ENCODE peak calls at places on chromosomes 16 and 17, in five cellular contexts. R, J, S, P and Y are unnamed samples.
A peak's percentile ranks its signal among the peaks of the same experiment; 100 is the strongest.

GRCh38 chr17:59401274-59401673 is 69.8 kb downstream of the YPEL2 start:
- DNase-seq in R (no peak), J (no peak), S (no peak), P (no peak), Y (no peak)

GRCh38 chr16:75494696-75495601 is at the start of gene CHST6:
- DNase-seq in R (no peak), J (peak; percentile 45), S (no peak), P (no peak), Y (no peak)

GRCh38 chr17:75472119-75472518 is 15.7 kb downstream of the TMEM94 start:
- DNase-seq in R (no peak), J (peak; percentile 33), S (no peak), P (no peak), Y (no peak)

GRCh38 chr16:87864331-87864989 is 4.8 kb downstream of the SLC7A5 start:
- DNase-seq in R (no peak), J (no peak), S (no peak), P (no peak), Y (peak; percentile 58)

GRCh38 chr16:82755570-82756282 is 129.0 kb downstream of the CDH13 start:
- DNase-seq in R (no peak), J (no peak), S (no peak), P (no peak), Y (no peak)

GRCh38 chr16:68778551-68779231 is 41.6 kb downstream of the CDH1 start:
- DNase-seq in R (no peak), J (peak; percentile 74), S (no peak), P (no peak), Y (no peak)

GRCh38 chr17:59699218-59699617 is 8.0 kb downstream of the PTRH2 start:
- DNase-seq in R (no peak), J (no peak), S (no peak), P (no peak), Y (no peak)

GRCh38 chr16:1152651-1153259 is at the start of gene CACNA1H:
- DNase-seq in R (no peak), J (no peak), S (no peak), P (no peak), Y (no peak)

GRCh38 chr16:24463196-24463945 is 76.0 kb upstream of the RBBP6 start:
- DNase-seq in R (no peak), J (no peak), S (no peak), P (no peak), Y (no peak)

GRCh38 chr17:2957631-2958286 is 105.6 kb downstream of the OR1D5 start:
- DNase-seq in R (peak; percentile 40), J (no peak), S (no peak), P (no peak), Y (no peak)

GRCh38 chr16:81335669-81336068 is 20.9 kb downstream of the GAN start:
- DNase-seq in R (no peak), J (no peak), S (no peak), P (no peak), Y (no peak)

GRCh38 chr16:68444058-68444657 is 4.2 kb downstream of the SMPD3 start:
- DNase-seq in R (no peak), J (peak; percentile 20), S (no peak), P (no peak), Y (no peak)

GRCh38 chr17:65277576-65277975 is 140.4 kb downstream of the RGS9 start:
- DNase-seq in R (no peak), J (no peak), S (no peak), P (no peak), Y (no peak)

GRCh38 chr16:26963109-26963508 is 103.6 kb upstream of the C16orf82 start:
- DNase-seq in R (no peak), J (no peak), S (no peak), P (peak; percentile 8), Y (no peak)
- TF ChIP-seq CTCF in R (peak; percentile 7), J (no peak), S (no peak), P (peak; percentile 53), Y (peak; percentile 53)

GRCh38 chr16:51759329-51759728 is 608.3 kb upstream of the SALL1 start:
- DNase-seq in R (no peak), J (no peak), S (no peak), P (no peak), Y (no peak)

GRCh38 chr16:51757921-51758479 is 606.9 kb upstream of the SALL1 start:
- DNase-seq in R (no peak), J (no peak), S (no peak), P (no peak), Y (no peak)

GRCh38 chr16:51755039-51755501 is 604.0 kb upstream of the SALL1 start:
- DNase-seq in R (no peak), J (peak; percentile 0), S (no peak), P (no peak), Y (no peak)

GRCh38 chr16:51757124-51757470 is 606.0 kb upstream of the SALL1 start:
- DNase-seq in R (no peak), J (no peak), S (no peak), P (no peak), Y (no peak)

DNA sequence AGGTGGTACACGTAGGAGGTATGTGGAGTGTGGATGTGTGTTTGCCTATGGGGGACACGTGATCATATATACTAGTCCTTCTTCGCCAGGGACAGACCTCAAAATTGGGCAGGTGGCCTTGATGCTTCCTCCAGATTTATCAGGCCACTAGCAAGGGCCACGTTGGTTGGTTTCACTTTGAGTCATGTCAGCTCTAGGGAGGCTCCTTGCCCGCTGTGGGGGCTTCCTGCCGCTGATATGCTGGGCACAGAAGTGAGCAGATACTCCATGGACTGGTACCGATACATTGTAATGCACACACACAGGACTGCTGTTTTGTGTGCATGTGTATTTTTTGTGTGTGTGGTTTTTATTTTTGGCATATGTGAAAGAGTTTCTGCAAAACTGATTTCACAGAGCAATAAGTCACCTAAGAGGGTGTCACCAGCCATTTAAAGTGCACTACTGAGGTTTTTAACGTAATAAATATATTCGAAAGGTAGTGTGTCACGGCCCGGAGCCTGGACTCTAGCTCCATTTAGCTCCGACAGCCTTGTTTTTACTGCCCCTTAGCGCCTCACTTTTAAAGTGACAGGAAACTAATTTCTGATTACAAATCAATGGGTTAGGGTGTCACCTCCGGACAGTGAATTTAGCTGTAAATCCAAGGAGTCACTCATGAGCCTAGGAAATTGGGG is 605.5 kb upstream of the SALL1 start:
- DNase-seq in R (no peak), J (no peak), S (no peak), P (no peak), Y (no peak)
- H3K4me3 ChIP-seq in R (no peak overlapping the region), J (no peak overlapping the region), S (no peak overlapping the region), P (no peak overlapping the region), Y (peak overlapping the region; percentile 35)

GRCh38 chr17:50428831-50429424 is 2.9 kb downstream of the ACSF2 start:
- DNase-seq in R (no peak), J (peak; percentile 95), S (no peak), P (no peak), Y (no peak)

GRCh38 chr17:50425001-50425681 is 877 bp upstream of the ACSF2 start:
- DNase-seq in R (no peak), J (no peak), S (no peak), P (no peak), Y (no peak)

GRCh38 chr17:50425682-50426471 is at the start of gene ACSF2:
- DNase-seq in R (peak; percentile 90), J (peak; percentile 57), S (peak; percentile 85), P (no peak), Y (no peak)

GRCh38 chr17:50426472-50426782 is 409 bp downstream of the ACSF2 start:
- DNase-seq in R (no peak), J (no peak), S (no peak), P (no peak), Y (no peak)

DNA sequence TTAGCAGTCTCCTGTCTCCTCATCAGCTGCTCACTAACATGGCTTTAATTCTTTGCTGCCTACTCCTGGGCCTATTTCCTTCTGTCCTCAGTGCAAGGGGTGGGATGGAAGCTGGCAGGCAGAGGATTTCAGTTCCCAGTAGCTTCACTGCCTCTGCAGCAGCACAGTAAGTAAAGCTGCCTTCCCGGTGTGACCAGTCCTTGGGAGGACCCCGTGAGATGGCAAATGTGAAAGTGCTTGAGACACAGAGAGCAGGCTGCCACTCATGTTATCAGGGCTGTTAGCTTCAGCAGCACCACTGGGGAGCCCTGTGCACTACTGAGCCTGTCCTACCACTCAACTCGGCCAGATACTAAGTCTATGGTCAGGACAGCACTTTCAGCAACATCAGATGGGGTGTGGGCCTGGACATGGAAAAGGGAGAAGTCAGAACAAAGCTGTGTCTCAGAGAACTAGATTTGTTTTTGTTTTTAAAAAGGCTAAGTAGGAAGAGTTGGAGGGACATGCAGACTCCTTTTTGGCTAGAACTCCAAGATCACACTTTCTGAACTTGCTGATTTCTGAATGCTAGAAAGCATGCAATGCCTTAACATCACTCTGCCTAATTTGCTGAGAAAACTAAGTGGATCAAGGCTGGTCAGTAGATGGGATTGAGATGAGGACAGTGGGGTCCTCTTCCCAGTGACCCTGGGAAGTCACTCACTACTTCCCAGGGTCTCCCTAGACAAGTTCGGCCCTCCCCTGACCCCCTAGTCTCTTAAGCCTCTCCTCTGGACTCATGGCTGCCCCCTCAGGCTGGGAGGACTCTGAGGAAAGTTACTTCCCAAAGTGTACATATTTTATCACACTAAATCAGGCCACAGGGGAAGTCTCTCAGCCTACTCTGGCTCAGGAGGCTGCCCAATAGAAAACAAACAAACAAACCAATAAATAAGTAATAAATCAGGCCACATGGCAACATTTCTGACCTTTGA is 1.1 kb downstream of the ACSF2 start:
- DNase-seq in R (no peak), J (peak; percentile 43), S (no peak), P (peak; percentile 69), Y (no peak)
- TF ChIP-seq CTCF in R (peak; percentile 23), J (peak; percentile 44), S (no peak), P (peak; percentile 85), Y (peak; percentile 55)

GRCh38 chr17:78138204-78139060 is 7.8 kb upstream of the C17orf99 start:
- DNase-seq in R (no peak), J (no peak), S (no peak), P (no peak), Y (no peak)

GRCh38 chr17:78137392-78138203 is 7.0 kb downstream of the TMC8 start:
- DNase-seq in R (no peak), J (no peak), S (no peak), P (no peak), Y (no peak)

GRCh38 chr17:78142113-78142861 is 3.9 kb upstream of the C17orf99 start:
- DNase-seq in R (peak; percentile 89), J (peak; percentile 99), S (no peak), P (peak; percentile 97), Y (peak; percentile 48)

GRCh38 chr17:78141437-78142112 is 4.6 kb upstream of the C17orf99 start:
- DNase-seq in R (no peak), J (peak; percentile 20), S (no peak), P (no peak), Y (no peak)

DNA sequence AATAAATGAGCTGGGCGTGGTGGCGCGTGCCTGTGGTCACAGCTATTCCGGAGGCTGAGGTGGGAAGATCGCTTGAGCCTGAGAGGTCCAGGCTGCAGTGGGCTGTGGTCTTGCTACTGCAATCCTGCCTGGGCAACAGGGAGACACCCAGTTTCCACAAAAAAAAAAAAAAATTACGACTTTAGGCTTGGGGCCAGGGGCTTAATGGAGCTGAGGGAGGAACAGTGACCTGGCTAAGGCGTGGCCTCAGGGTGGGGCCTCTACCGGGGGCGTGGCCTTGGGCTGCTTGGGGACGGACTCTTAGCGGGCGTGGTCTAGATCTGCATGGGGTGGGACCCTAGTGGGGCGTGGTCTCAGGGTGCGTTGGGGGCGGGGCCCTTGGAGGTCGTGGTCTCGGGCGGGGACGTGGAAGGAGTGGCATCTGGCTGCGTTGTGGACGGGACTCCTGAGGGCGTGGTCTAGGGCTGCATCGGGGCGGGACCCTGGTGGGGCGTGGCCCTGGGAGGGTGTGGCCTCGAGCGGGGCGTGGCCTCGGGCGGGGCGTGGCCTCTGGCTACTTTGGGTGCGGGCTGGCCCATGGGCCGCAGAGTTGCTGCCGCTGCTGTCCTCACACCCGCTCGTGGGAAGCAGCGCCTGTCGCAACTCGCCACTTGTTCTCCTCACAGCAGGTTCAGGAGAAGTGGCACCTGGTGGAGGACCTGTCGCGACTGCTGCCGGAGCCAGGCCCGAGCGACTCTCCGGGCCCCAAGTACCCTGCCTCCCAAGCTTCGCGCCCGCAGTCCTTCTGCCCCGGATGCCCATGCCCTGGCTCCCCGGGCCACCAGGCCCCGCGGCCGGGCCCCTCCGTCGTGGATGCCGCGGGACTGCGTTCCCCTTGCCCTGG is 5.8 kb upstream of the C17orf99 start:
- DNase-seq in R (peak; percentile 99), J (peak; percentile 81), S (peak; percentile 97), P (peak; percentile 100), Y (no peak)
- H3K4me3 ChIP-seq in R (peak overlapping the region; percentile 8), J (peak overlapping the region; percentile 9), S (peak overlapping the region; percentile 36), P (peak overlapping the region; percentile 37), Y (no peak overlapping the region)